ENCODE peak calls at places on chromosome 16, in ten cellular contexts. T, L, O, Z, R, P, A, Y, I and F are unnamed samples.

GRCh38 chr16:86632944-86633343 is 54.6 kb downstream of the FOXL1 start:
- DNase-seq in T (no peak), L (no peak), O (no peak), Z (no peak), R (no peak), P (no peak), A (no peak), Y (no peak), I (no peak), F (no peak)

GRCh38 chr16:49876716-49877129 is 20.8 kb upstream of the ZNF423 start:
- DNase-seq in T (peak), L (no peak), O (no peak), Z (no peak), R (no peak), P (no peak), A (no peak), Y (peak), I (no peak), F (peak)

GRCh38 chr16:70638814-70639792 is 7.3 kb upstream of the IL34 start:
- DNase-seq in T (peak), L (no peak), O (no peak), Z (no peak), R (no peak), P (no peak), A (no peak), Y (no peak), I (no peak), F (no peak)

GRCh38 chr16:22977294-22977697 is 163.3 kb downstream of the HS3ST2 start:
- DNase-seq in T (no peak), L (no peak), O (no peak), Z (no peak), R (no peak), P (no peak), A (peak), Y (peak), I (peak), F (no peak)

GRCh38 chr16:84907046-84907445 is 87.3 kb downstream of the CRISPLD2 start:
- DNase-seq in T (no peak), L (no peak), O (no peak), Z (no peak), R (no peak), P (no peak), A (no peak), Y (no peak), I (no peak), F (no peak)

GRCh38 chr16:27265982-27266381 is 2.6 kb downstream of the NSMCE1 start:
- DNase-seq in T (no peak), L (no peak), O (no peak), Z (no peak), R (no peak), P (no peak), A (no peak), Y (no peak), I (no peak), F (no peak)

GRCh38 chr16:67521095-67521804 is 7.4 kb upstream of the RIPOR1 start:
- DNase-seq in T (peak), L (peak), O (peak), Z (peak), R (peak), P (peak), A (peak), Y (peak), I (peak), F (peak)

GRCh38 chr16:79768594-79768993 is 168.1 kb upstream of the MAF start:
- DNase-seq in T (no peak), L (no peak), O (no peak), Z (no peak), R (no peak), P (no peak), A (no peak), Y (no peak), I (no peak), F (no peak)

GRCh38 chr16:13921328-13921727 is 1.4 kb downstream of the ERCC4 start:
- DNase-seq in T (no peak), L (no peak), O (no peak), Z (no peak), R (no peak), P (no peak), A (no peak), Y (no peak), I (no peak), F (no peak)

GRCh38 chr16:26987631-26988030 is 79.1 kb upstream of the C16orf82 start:
- DNase-seq in T (no peak), L (no peak), O (no peak), Z (no peak), R (no peak), P (no peak), A (no peak), Y (no peak), I (no peak), F (no peak)

GRCh38 chr16:57039148-57039812 is 49.9 kb downstream of the NLRC5 start:
- DNase-seq in T (no peak), L (no peak), O (no peak), Z (no peak), R (peak), P (no peak), A (no peak), Y (no peak), I (no peak), F (no peak)

GRCh38 chr16:53061701-53062159 is 6.9 kb downstream of the CHD9 start:
- DNase-seq in T (no peak), L (no peak), O (no peak), Z (peak), R (no peak), P (no peak), A (no peak), Y (no peak), I (no peak), F (peak)

GRCh38 chr16:72853575-72853974 is 194.4 kb downstream of the ZFHX3 start:
- DNase-seq in T (no peak), L (no peak), O (no peak), Z (no peak), R (no peak), P (no peak), A (no peak), Y (no peak), I (no peak), F (no peak)

GRCh38 chr16:57186630-57187507 is 740 bp downstream of the RSPRY1 start:
- DNase-seq in T (no peak), L (no peak), O (no peak), Z (no peak), R (peak), P (no peak), A (peak), Y (peak), I (peak), F (peak)

GRCh38 chr16:85935957-85936760 is 37.2 kb downstream of the IRF8 start:
- DNase-seq in T (no peak), L (no peak), O (no peak), Z (peak), R (peak), P (no peak), A (no peak), Y (no peak), I (no peak), F (no peak)

GRCh38 chr16:27566417-27566816 is 16.5 kb downstream of the KATNIP start:
- DNase-seq in T (no peak), L (no peak), O (no peak), Z (no peak), R (no peak), P (no peak), A (no peak), Y (no peak), I (no peak), F (no peak)

GRCh38 chr16:49345829-49346228 is 27.8 kb upstream of the C16orf78 start:
- DNase-seq in T (no peak), L (no peak), O (no peak), Z (no peak), R (no peak), P (no peak), A (no peak), Y (no peak), I (no peak), F (no peak)

GRCh38 chr16:74297296-74297665 is 667 bp downstream of the PSMD7 start:
- DNase-seq in T (no peak), L (no peak), O (no peak), Z (peak), R (peak), P (peak), A (peak), Y (no peak), I (peak), F (no peak)

GRCh38 chr16:48408688-48409087 is 23.5 kb upstream of the SIAH1 start:
- DNase-seq in T (no peak), L (no peak), O (no peak), Z (no peak), R (no peak), P (no peak), A (no peak), Y (peak), I (peak), F (peak)

GRCh38 chr16:71567931-71568330 is 9.0 kb downstream of the TAT start:
- DNase-seq in T (no peak), L (no peak), O (no peak), Z (no peak), R (no peak), P (no peak), A (no peak), Y (no peak), I (no peak), F (no peak)

GRCh38 chr16:73068546-73069401 is 20.8 kb upstream of the ZFHX3 start:
- DNase-seq in T (no peak), L (peak), O (peak), Z (no peak), R (no peak), P (peak), A (peak), Y (peak), I (peak), F (peak)

GRCh38 chr16:3023415-3023668 is 400 bp downstream of the HCFC1R1 start:
- DNase-seq in T (no peak), L (peak), O (peak), Z (no peak), R (no peak), P (peak), A (peak), Y (no peak), I (peak), F (no peak)

GRCh38 chr16:87921236-87921773 is 15.0 kb downstream of the CA5A start:
- DNase-seq in T (no peak), L (no peak), O (no peak), Z (no peak), R (no peak), P (no peak), A (peak), Y (no peak), I (peak), F (no peak)

GRCh38 chr16:85216522-85217375 is 104.5 kb upstream of the CIBAR2 start:
- DNase-seq in T (no peak), L (no peak), O (no peak), Z (no peak), R (no peak), P (no peak), A (no peak), Y (no peak), I (peak), F (no peak)

GRCh38 chr16:27199747-27200146 is 3.6 kb upstream of the KDM8 start:
- DNase-seq in T (no peak), L (no peak), O (no peak), Z (no peak), R (peak), P (no peak), A (no peak), Y (no peak), I (peak), F (no peak)

GRCh38 chr16:84508502-84508901 is 4.0 kb upstream of the MEAK7 start:
- DNase-seq in T (no peak), L (no peak), O (no peak), Z (no peak), R (no peak), P (no peak), A (no peak), Y (no peak), I (no peak), F (no peak)

GRCh38 chr16:11117576-11118211 is 138.3 kb downstream of the SOCS1 start:
- DNase-seq in T (no peak), L (no peak), O (no peak), Z (no peak), R (no peak), P (no peak), A (no peak), Y (no peak), I (no peak), F (no peak)

GRCh38 chr16:76059186-76059585 is 218.0 kb upstream of the CNTNAP4 start:
- DNase-seq in T (no peak), L (no peak), O (no peak), Z (no peak), R (no peak), P (no peak), A (no peak), Y (no peak), I (no peak), F (no peak)

GRCh38 chr16:78105517-78105916 is 6.1 kb downstream of the WWOX start:
- DNase-seq in T (no peak), L (no peak), O (no peak), Z (no peak), R (no peak), P (no peak), A (no peak), Y (no peak), I (peak), F (no peak)

GRCh38 chr16:57807968-57808528 is 5.8 kb upstream of the KIFC3 start:
- DNase-seq in T (no peak), L (peak), O (peak), Z (peak), R (peak), P (no peak), A (peak), Y (peak), I (peak), F (peak)

GRCh38 chr16:49455181-49455990 is 81.8 kb downstream of the C16orf78 start:
- DNase-seq in T (no peak), L (no peak), O (no peak), Z (no peak), R (no peak), P (no peak), A (no peak), Y (no peak), I (no peak), F (peak)

GRCh38 chr16:47392114-47392513 is 68.7 kb downstream of the ITFG1 start:
- DNase-seq in T (no peak), L (no peak), O (no peak), Z (no peak), R (no peak), P (no peak), A (no peak), Y (no peak), I (no peak), F (no peak)

GRCh38 chr16:58269526-58269925 is 25.3 kb downstream of the PRSS54 start:
- DNase-seq in T (no peak), L (no peak), O (no peak), Z (no peak), R (no peak), P (no peak), A (no peak), Y (no peak), I (no peak), F (no peak)

GRCh38 chr16:70589998-70590471 is 56.3 kb upstream of the IL34 start:
- DNase-seq in T (no peak), L (no peak), O (no peak), Z (no peak), R (no peak), P (no peak), A (no peak), Y (peak), I (peak), F (peak)